ENCODE peak calls at places on chromosome 13, in four cellular contexts. V is Panc1; E is CD8-positive, alpha-beta memory T cell; F is aorta. C is an unnamed sample.

GRCh38 chr13:60261432-60262351 is 98.0 kb upstream of the DIAPH3 start:
- DNase-seq in F (no peak), E (no peak), V (no peak), C (no peak)

GRCh38 chr13:29958476-29958875 is 108.1 kb upstream of the UBL3 start:
- DNase-seq in F (no peak), V (no peak), E (peak; percentile 83), C (peak; percentile 42)

GRCh38 chr13:37715606-37716015 is 117.0 kb upstream of the POSTN start:
- DNase-seq in E (no peak), V (no peak), F (peak; percentile 40), C (no peak)

GRCh38 chr13:42574435-42575311 is 721 bp downstream of the TNFSF11 start:
- DNase-seq in E (peak; percentile 9), F (no peak), V (no peak), C (no peak)

GRCh38 chr13:33313504-33313903 is 27.9 kb upstream of the STARD13 start:
- DNase-seq in F (no peak), V (no peak), E (no peak), C (no peak)

GRCh38 chr13:50122465-50122864 is 107.2 kb downstream of the KCNRG start:
- DNase-seq in E (no peak), V (no peak), F (no peak), C (no peak)

GRCh38 chr13:45224181-45224580 is 23.3 kb upstream of the KCTD4 start:
- DNase-seq in V (no peak), E (no peak), F (no peak), C (no peak)

GRCh38 chr13:73337511-73337910 is 278.7 kb downstream of the KLF5 start:
- DNase-seq in V (no peak), E (no peak), F (no peak), C (no peak)

GRCh38 chr13:30882996-30883766 is 22.9 kb upstream of the MEDAG start:
- DNase-seq in F (no peak), V (no peak), E (no peak), C (no peak)

GRCh38 chr13:100530645-100531044 is 57.9 kb downstream of the GGACT start:
- DNase-seq in E (no peak), V (no peak), F (no peak), C (no peak)

GRCh38 chr13:114008964-114009589 is 35.2 kb upstream of the C13orf46 start:
- DNase-seq in V (no peak), F (no peak), E (no peak), C (no peak)

GRCh38 chr13:49213997-49214916 is 5.9 kb upstream of the MLNR start:
- DNase-seq in F (no peak), V (no peak), E (no peak), C (peak; percentile 8)

GRCh38 chr13:29758591-29759114 is 91.8 kb downstream of the UBL3 start:
- DNase-seq in V (no peak), E (peak; percentile 9), F (peak; percentile 85), C (peak; percentile 26)

DNA sequence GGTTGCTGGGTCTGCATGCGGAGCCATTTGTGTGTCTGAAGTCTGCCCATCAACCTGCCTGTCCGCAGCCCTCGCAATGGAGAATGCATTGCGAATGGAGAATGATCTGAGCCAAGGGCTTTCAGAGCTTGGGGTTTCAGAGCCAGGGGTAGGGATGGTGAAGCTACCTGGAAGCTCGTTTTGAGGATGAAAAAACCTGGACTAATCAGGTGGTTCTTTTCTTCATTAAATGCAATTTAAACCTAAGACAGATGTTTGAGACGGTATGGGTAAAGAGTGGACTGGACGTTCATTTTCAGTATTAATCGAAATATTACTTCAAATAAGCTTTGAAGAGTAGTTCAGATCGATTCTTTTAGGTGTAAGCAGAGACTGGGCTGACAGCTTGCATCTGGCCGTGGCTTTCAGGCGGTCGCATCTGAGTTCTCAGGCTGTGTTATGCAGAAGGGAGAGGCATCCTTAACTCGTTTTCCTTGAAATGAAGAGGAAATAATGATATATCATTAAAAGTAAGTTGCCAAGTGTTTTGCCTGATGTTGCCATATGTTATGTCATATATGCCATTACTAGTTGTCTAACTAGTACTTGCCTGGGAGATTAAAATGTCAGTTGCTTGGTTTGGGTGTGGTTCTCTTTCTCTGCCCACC is 801 bp downstream of the MCF2L start:
- DNase-seq in F (no peak), V (no peak), E (no peak), C (peak; percentile 20)
- H3K27me3 ChIP-seq in F (no peaks in the 10 kb centered on the region), V (peaks cover 9% of the 10 kb centered on the region), E (no peaks in the 10 kb centered on the region), C (no peaks in the 10 kb centered on the region)

GRCh38 chr13:79485014-79485441 is 4.1 kb downstream of the NDFIP2 start:
- DNase-seq in V (no peak), F (no peak), E (no peak), C (peak; percentile 94)

GRCh38 chr13:79486433-79487188 is 5.7 kb downstream of the NDFIP2 start:
- DNase-seq in E (no peak), V (no peak), F (no peak), C (peak; percentile 46)

GRCh38 chr13:79482271-79482970 is 1.5 kb downstream of the NDFIP2 start:
- DNase-seq in E (no peak), V (no peak), F (no peak), C (peak; percentile 41)

GRCh38 chr13:79483302-79483701 is 2.3 kb downstream of the NDFIP2 start:
- DNase-seq in V (no peak), E (no peak), F (no peak), C (no peak)

GRCh38 chr13:79485451-79485850 is 4.5 kb downstream of the NDFIP2 start:
- DNase-seq in F (no peak), E (no peak), V (no peak), C (no peak)
- H3K4me1 ChIP-seq in F (no peaks in the 10 kb centered on the region), E (peaks cover 20% of the 10 kb centered on the region), V (peaks cover 11% of the 10 kb centered on the region), C (peaks cover 3% of the 10 kb centered on the region)

GRCh38 chr13:110408286-110408685 is 101.2 kb downstream of the COL4A2 start:
- DNase-seq in V (no peak), F (peak; percentile 41), E (no peak), C (no peak)

GRCh38 chr13:110411316-110412105 is 104.4 kb downstream of the COL4A2 start:
- DNase-seq in F (no peak), E (no peak), V (no peak), C (no peak)

GRCh38 chr13:110409581-110409992 is 102.5 kb downstream of the COL4A2 start:
- DNase-seq in E (no peak), V (no peak), F (peak; percentile 73), C (no peak)

GRCh38 chr13:110410906-110411305 is 103.8 kb downstream of the COL4A2 start:
- DNase-seq in V (no peak), E (no peak), F (no peak), C (no peak)

GRCh38 chr13:110410000-110410399 is 102.9 kb downstream of the COL4A2 start:
- DNase-seq in V (no peak), E (no peak), F (no peak), C (no peak)
- H3K27me3 ChIP-seq in V (no peaks in the 10 kb centered on the region), E (peaks cover 8% of the 10 kb centered on the region), F (no peaks in the 10 kb centered on the region), C (no peaks in the 10 kb centered on the region)

GRCh38 chr13:51249767-51250741 is 27.9 kb downstream of the FAM124A start:
- DNase-seq in F (no peak), E (no peak), V (no peak), C (peak; percentile 3)
- H3K4me1 ChIP-seq in F (no peaks in the 10 kb centered on the region), E (no peaks in the 10 kb centered on the region), V (no peaks in the 10 kb centered on the region), C (no peaks in the 10 kb centered on the region)

DNA sequence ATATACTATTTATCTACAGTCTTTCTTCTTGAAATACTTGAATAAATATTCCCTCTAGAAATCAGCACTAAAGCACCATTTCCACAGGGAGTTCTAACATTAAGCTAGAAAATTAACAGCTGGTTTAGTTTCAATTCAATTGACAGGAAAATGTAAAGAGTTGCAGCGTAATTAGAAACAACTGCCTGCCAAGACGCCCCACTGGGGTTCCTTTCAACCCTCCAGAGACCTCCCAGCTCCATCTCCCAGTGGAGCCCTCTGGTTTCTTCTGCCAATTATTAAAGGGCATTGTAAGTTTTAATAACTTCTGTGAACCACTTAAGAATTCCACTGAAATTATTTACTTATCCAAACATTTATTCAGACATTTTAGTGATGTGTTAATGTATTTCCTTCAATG is 4.1 kb downstream of the GJA3 start:
- DNase-seq in E (no peak), V (no peak), F (no peak), C (no peak)
- H3K27me3 ChIP-seq in E (peaks cover 11% of the 10 kb centered on the region), V (no peaks in the 10 kb centered on the region), F (no peaks in the 10 kb centered on the region), C (peaks cover 9% of the 10 kb centered on the region)